ENCODE peak calls at places on chromosomes 5 and 9, in eight cellular contexts. Z, V, N, R, K, E, W and T are unnamed samples.
A peak's percentile ranks its signal among the peaks of the same experiment; 100 is the strongest.

GRCh38 chr9:134433909-134434895 is 107.9 kb downstream of the RXRA start:
- DNase-seq in K (no peak), Z (no peak), W (no peak), R (no peak), N (no peak), E (no peak), V (no peak), T (no peak)

GRCh38 chr5:125189451-125190051 is 443.1 kb upstream of the ZNF608 start:
- DNase-seq in E (no peak), W (peak; percentile 72), N (no peak), K (peak; percentile 54), V (peak; percentile 65), R (no peak), Z (peak; percentile 21), T (no peak)

GRCh38 chr9:88814521-88815101 is 176.7 kb upstream of the S1PR3 start:
- DNase-seq in R (no peak), W (peak; percentile 98), K (no peak), V (peak; percentile 68), Z (peak; percentile 40), N (peak; percentile 77), E (no peak), T (no peak)

GRCh38 chr9:93601666-93602065 is 25.3 kb downstream of the PHF2 start:
- DNase-seq in V (no peak), W (no peak), E (no peak), Z (no peak), N (no peak), K (no peak), R (no peak), T (peak; percentile 2)

GRCh38 chr9:127905788-127906191 is 6.4 kb upstream of the ST6GALNAC6 start:
- DNase-seq in E (peak; percentile 83), K (no peak), N (no peak), R (peak; percentile 72), V (no peak), Z (no peak), W (no peak), T (no peak)

GRCh38 chr5:133383580-133383939 is 228.8 kb downstream of the FSTL4 start:
- DNase-seq in R (no peak), V (no peak), W (no peak), N (no peak), K (no peak), E (no peak), Z (no peak), T (no peak)

GRCh38 chr9:1941989-1942388 is 73.2 kb upstream of the SMARCA2 start:
- DNase-seq in Z (peak; percentile 27), N (no peak), E (no peak), K (no peak), V (no peak), R (no peak), W (peak; percentile 1), T (no peak)

GRCh38 chr5:109242518-109242917 is 167.3 kb downstream of the PJA2 start:
- DNase-seq in R (no peak), Z (no peak), N (no peak), V (no peak), W (no peak), K (no peak), E (no peak), T (peak; percentile 8)

GRCh38 chr5:97062046-97062445 is 80.4 kb downstream of the LIX1 start:
- DNase-seq in Z (no peak), V (no peak), W (no peak), K (no peak), R (no peak), N (no peak), E (peak; percentile 69), T (no peak)

GRCh38 chr5:3127423-3127911 is 376.0 kb upstream of the IRX2 start:
- DNase-seq in K (no peak), R (no peak), E (no peak), V (no peak), N (no peak), Z (no peak), W (no peak), T (no peak)

GRCh38 chr9:131319486-131319885 is 30.0 kb downstream of the PLPP7 start:
- DNase-seq in W (no peak), V (no peak), E (peak; percentile 63), N (no peak), R (peak; percentile 33), Z (no peak), K (no peak), T (no peak)

GRCh38 chr5:38780950-38781349 is 64.9 kb upstream of the OSMR start:
- DNase-seq in V (peak; percentile 66), Z (peak; percentile 95), R (no peak), W (peak; percentile 65), N (no peak), K (peak; percentile 35), E (no peak), T (no peak)
- TF ChIP-seq CTCF in V (no peak), Z (peak; percentile 67), R (peak; percentile 29), W (peak; percentile 41), N (peak; percentile 39), K (no peak), E (no peak), T (no peak)

GRCh38 chr5:138685052-138685755 is 68.0 kb upstream of the CTNNA1 start:
- DNase-seq in W (no peak), Z (no peak), V (no peak), N (no peak), E (no peak), R (no peak), K (peak; percentile 36), T (no peak)

GRCh38 chr5:138692370-138692769 is 60.9 kb upstream of the CTNNA1 start:
- DNase-seq in E (no peak), R (no peak), W (no peak), Z (no peak), N (no peak), V (no peak), K (no peak), T (no peak)

GRCh38 chr5:138686668-138687067 is 66.6 kb upstream of the CTNNA1 start:
- DNase-seq in K (peak; percentile 51), Z (peak; percentile 47), W (no peak), E (no peak), V (peak; percentile 51), N (no peak), R (no peak), T (no peak)
- H3K4me3 ChIP-seq in K (no peak overlapping the region), Z (no peak overlapping the region), W (no peak overlapping the region), E (no peak overlapping the region), V (no peak overlapping the region), N (no peak overlapping the region), R (no peak overlapping the region), T (no peak overlapping the region)

GRCh38 chr9:137213160-137214060 is 7.9 kb downstream of the NDOR1 start:
- DNase-seq in E (no peak), R (no peak), V (no peak), K (no peak), W (no peak), N (no peak), Z (no peak), T (no peak)
- TF ChIP-seq CTCF in E (no peak), R (no peak), V (peak; percentile 15), K (peak; percentile 35), W (no peak), N (peak; percentile 4), Z (no peak), T (peak; percentile 22)

GRCh38 chr9:125953314-125954019 is 206.3 kb downstream of the PBX3 start:
- DNase-seq in E (no peak), N (no peak), Z (no peak), K (no peak), W (no peak), R (no peak), V (no peak), T (no peak)
- H3K4me3 ChIP-seq in E (no peak overlapping the region), N (no peak overlapping the region), Z (no peak overlapping the region), K (no peak overlapping the region), W (no peak overlapping the region), R (no peak overlapping the region), V (no peak overlapping the region), T (no peak overlapping the region)

GRCh38 chr5:135128361-135128760 is 94.3 kb upstream of the PITX1 start:
- DNase-seq in W (no peak), K (no peak), R (no peak), Z (no peak), E (no peak), N (no peak), V (no peak), T (no peak)
- TF ChIP-seq CTCF in W (no peak), K (no peak), R (no peak), Z (no peak), E (no peak), N (no peak), V (no peak), T (no peak)

GRCh38 chr5:139855451-139855850 is 59.8 kb downstream of the PSD2 start:
- DNase-seq in K (no peak), N (no peak), W (no peak), E (peak; percentile 22), V (no peak), R (no peak), Z (no peak), T (no peak)
- H3K4me3 ChIP-seq in K (no peak overlapping the region), N (no peak overlapping the region), W (no peak overlapping the region), E (no peak overlapping the region), V (no peak overlapping the region), R (no peak overlapping the region), Z (no peak overlapping the region), T (no peak overlapping the region)

GRCh38 chr9:137772281-137772873 is 105.2 kb upstream of the CACNA1B start:
- DNase-seq in R (no peak), N (no peak), Z (no peak), W (no peak), V (no peak), E (no peak), K (no peak), T (no peak)
- TF ChIP-seq CTCF in R (no peak), N (no peak), Z (no peak), W (no peak), V (no peak), E (no peak), K (peak; percentile 23), T (no peak)